ENCODE peak calls at places on chromosomes 12 and 14, in five cellular contexts. One of them, this sample, is unnamed.
A peak's percentile ranks its signal among the peaks of the same experiment; 100 is the strongest.

GRCh38 chr12:3951380-3952135 is 78.4 kb upstream of the PARP11 start:
- DNase-seq in H9: peak; percentile 39
- DNase-seq in PC-3: no peak
- DNase-seq in GM12878: no peak
- DNase-seq in HCT116: no peak
- DNase-seq in this sample: no peak

GRCh38 chr14:106528717-106529116 is 1002.3 kb downstream of the TMEM121 start:
- DNase-seq in H9: no peak
- DNase-seq in PC-3: no peak
- DNase-seq in GM12878: no peak
- DNase-seq in HCT116: no peak
- DNase-seq in this sample: no peak

GRCh38 chr14:70281938-70282337 is 77.5 kb downstream of the COX16 start:
- DNase-seq in H9: no peak
- DNase-seq in PC-3: no peak
- DNase-seq in GM12878: no peak
- DNase-seq in HCT116: no peak
- DNase-seq in this sample: no peak

GRCh38 chr14:26820101-26820500 is 222.3 kb upstream of the NOVA1 start:
- DNase-seq in H9: no peak
- DNase-seq in PC-3: peak; percentile 76
- DNase-seq in GM12878: no peak
- DNase-seq in HCT116: no peak
- DNase-seq in this sample: no peak

GRCh38 chr12:13163868-13164267 is 32.7 kb upstream of the EMP1 start:
- DNase-seq in H9: no peak
- DNase-seq in PC-3: no peak
- DNase-seq in GM12878: no peak
- DNase-seq in HCT116: no peak
- DNase-seq in this sample: no peak

GRCh38 chr12:57127101-57127709 is 1.1 kb upstream of the LRP1 start:
- DNase-seq in H9: peak; percentile 89
- DNase-seq in PC-3: peak; percentile 62
- DNase-seq in GM12878: no peak
- DNase-seq in HCT116: peak; percentile 68
- DNase-seq in this sample: no peak

GRCh38 chr12:48977290-48978281 is 536 bp upstream of the WNT1 start:
- DNase-seq in H9: peak; percentile 80
- DNase-seq in PC-3: peak; percentile 47
- DNase-seq in GM12878: no peak
- DNase-seq in HCT116: no peak
- DNase-seq in this sample: peak; percentile 80

GRCh38 chr12:14936224-14936861 is 2.0 kb downstream of the ERP27 start:
- DNase-seq in H9: peak; percentile 79
- DNase-seq in PC-3: no peak
- DNase-seq in GM12878: no peak
- DNase-seq in HCT116: no peak
- DNase-seq in this sample: no peak

GRCh38 chr12:116803018-116803736 is 65.1 kb downstream of the RNFT2 start:
- DNase-seq in H9: no peak
- DNase-seq in PC-3: no peak
- DNase-seq in GM12878: no peak
- DNase-seq in HCT116: no peak
- DNase-seq in this sample: no peak

GRCh38 chr14:96095581-96096476 is 56.7 kb downstream of the C14orf132 start:
- DNase-seq in H9: no peak
- DNase-seq in PC-3: peak; percentile 78
- DNase-seq in GM12878: no peak
- DNase-seq in HCT116: no peak
- DNase-seq in this sample: peak; percentile 92

GRCh38 chr14:64704145-64704742 is at the start of gene PLEKHG3:
- DNase-seq in H9: peak; percentile 78
- DNase-seq in PC-3: peak; percentile 82
- DNase-seq in GM12878: no peak
- DNase-seq in HCT116: no peak
- DNase-seq in this sample: peak; percentile 69

DNA sequence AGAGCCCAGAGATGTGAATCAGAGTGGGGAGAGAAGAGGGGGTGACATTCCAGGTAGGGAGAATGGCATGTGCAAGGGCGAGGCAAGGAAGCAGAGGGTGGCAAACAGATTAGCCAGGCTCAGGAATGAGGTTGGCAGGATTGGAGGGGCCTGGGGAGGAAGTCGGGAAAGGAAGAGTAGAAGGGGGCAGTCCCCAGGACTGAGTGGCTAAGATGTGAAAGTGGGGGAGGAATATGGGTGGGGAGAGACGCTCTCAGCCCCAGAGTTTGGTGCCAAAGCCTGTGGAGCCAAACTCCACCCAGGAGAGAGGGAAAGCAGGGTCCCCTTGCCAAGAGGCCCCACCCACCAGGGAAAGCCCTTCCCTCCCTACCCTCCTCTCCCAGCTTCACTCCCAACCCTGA is 5.5 kb upstream of the HDAC7 start:
- DNase-seq in H9: no peak
- DNase-seq in PC-3: peak; percentile 64
- DNase-seq in GM12878: no peak
- DNase-seq in HCT116: no peak
- DNase-seq in this sample: no peak
- H2AFZ ChIP-seq in H9: no peak overlapping the region
- H2AFZ ChIP-seq in PC-3: peak overlapping the region; percentile 52
- H2AFZ ChIP-seq in GM12878: no peak overlapping the region
- H2AFZ ChIP-seq in HCT116: no peak overlapping the region
- H2AFZ ChIP-seq in this sample: peak overlapping the region; percentile 55

DNA sequence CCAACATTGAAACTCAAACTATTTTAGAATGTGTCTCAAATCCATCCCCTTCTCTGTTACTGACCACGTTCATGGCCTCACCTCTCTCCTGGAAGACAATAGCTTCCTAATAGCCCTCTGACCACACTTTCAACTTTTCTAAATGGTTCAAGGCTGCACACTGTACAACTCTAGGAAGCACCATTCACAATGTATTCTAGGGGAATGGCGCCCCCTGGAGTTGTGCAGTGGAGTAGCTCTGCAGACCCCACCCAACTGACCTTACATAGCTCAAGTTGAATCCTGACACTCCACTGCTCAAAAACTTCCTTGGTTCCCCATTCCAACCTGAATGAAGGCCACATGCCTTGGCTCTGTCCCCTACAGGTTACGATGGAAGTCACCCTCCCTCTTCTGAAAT is 77.6 kb downstream of the GAS2L3 start:
- DNase-seq in H9: no peak
- DNase-seq in PC-3: no peak
- DNase-seq in GM12878: no peak
- DNase-seq in HCT116: no peak
- DNase-seq in this sample: no peak
- TF ChIP-seq CTCF in H9: peak; percentile 58
- TF ChIP-seq CTCF in PC-3: peak; percentile 48
- TF ChIP-seq CTCF in GM12878: no peak
- TF ChIP-seq CTCF in HCT116: no peak
- TF ChIP-seq CTCF in this sample: no peak

GRCh38 chr12:45216297-45216982 is 545 bp downstream of the ANO6 start:
- DNase-seq in H9: peak; percentile 65
- DNase-seq in PC-3: peak; percentile 57
- DNase-seq in GM12878: no peak
- DNase-seq in HCT116: no peak
- DNase-seq in this sample: peak; percentile 49

GRCh38 chr12:45216983-45217485 is 1.1 kb downstream of the ANO6 start:
- DNase-seq in H9: no peak
- DNase-seq in PC-3: peak; percentile 14
- DNase-seq in GM12878: no peak
- DNase-seq in HCT116: no peak
- DNase-seq in this sample: no peak

GRCh38 chr12:45214739-45215418 is 1.0 kb upstream of the ANO6 start:
- DNase-seq in H9: no peak
- DNase-seq in PC-3: no peak
- DNase-seq in GM12878: no peak
- DNase-seq in HCT116: no peak
- DNase-seq in this sample: peak; percentile 38

GRCh38 chr12:45214071-45214470 is 1.8 kb upstream of the ANO6 start:
- DNase-seq in H9: no peak
- DNase-seq in PC-3: no peak
- DNase-seq in GM12878: no peak
- DNase-seq in HCT116: no peak
- DNase-seq in this sample: no peak

GRCh38 chr12:45215419-45216296 is at the start of gene ANO6:
- DNase-seq in H9: peak; percentile 88
- DNase-seq in PC-3: peak; percentile 90
- DNase-seq in GM12878: peak; percentile 76
- DNase-seq in HCT116: peak; percentile 78
- DNase-seq in this sample: peak; percentile 84
- H2AFZ ChIP-seq in H9: peak within 1 kb of the TSS; percentile 76
- H2AFZ ChIP-seq in PC-3: peak within 1 kb of the TSS; percentile 92
- H2AFZ ChIP-seq in GM12878: peak within 1 kb of the TSS; percentile 90
- H2AFZ ChIP-seq in HCT116: peak within 1 kb of the TSS; percentile 70
- H2AFZ ChIP-seq in this sample: peak within 1 kb of the TSS; percentile 88

DNA sequence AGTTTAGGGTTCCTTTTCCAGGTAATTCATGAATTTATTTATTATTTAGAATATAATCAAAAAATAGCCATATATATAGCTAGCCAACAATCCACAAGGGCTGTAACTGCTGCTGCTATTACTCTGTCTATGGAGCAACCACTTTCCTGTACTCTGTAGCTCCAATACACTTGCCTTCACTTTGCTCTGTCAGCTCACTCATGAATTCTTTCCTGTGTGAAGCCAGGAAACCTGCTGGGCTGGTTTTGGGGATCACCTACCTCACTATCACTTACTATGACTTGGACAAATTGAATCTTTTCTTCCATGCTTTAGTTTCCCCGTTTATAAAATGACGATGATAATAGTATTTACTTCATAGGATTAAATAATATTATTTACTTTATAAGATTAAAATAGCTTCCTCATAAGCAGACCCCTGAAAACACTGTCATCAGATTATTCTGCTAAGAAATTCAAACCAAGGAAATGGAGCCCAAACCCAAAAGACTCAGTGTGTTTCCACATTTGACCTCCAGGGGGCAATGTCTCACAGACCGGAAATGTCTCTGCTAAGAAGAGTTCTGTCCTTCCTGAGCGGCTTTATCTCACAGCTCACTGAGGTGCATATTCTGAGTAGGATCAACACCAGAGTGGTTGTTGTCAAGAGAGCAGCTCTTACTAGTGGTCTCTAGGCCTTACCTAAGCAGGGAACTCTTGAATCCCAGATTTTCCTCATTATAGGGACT is 457.1 kb downstream of the DAD1 start:
- DNase-seq in H9: peak; percentile 37
- DNase-seq in PC-3: peak; percentile 37
- DNase-seq in GM12878: no peak
- DNase-seq in HCT116: no peak
- DNase-seq in this sample: peak; percentile 3
- TF ChIP-seq CTCF in H9: peak; percentile 82
- TF ChIP-seq CTCF in PC-3: peak; percentile 69
- TF ChIP-seq CTCF in GM12878: peak; percentile 61
- TF ChIP-seq CTCF in HCT116: no peak
- TF ChIP-seq CTCF in this sample: peak; percentile 39

GRCh38 chr14:89658977-89659670 is 242.1 kb upstream of the FOXN3 start:
- DNase-seq in H9: no peak
- DNase-seq in PC-3: no peak
- DNase-seq in GM12878: no peak
- DNase-seq in HCT116: no peak
- DNase-seq in this sample: no peak
- H2AFZ ChIP-seq in H9: no peak overlapping the region
- H2AFZ ChIP-seq in PC-3: no peak overlapping the region
- H2AFZ ChIP-seq in GM12878: peak overlapping the region; percentile 42
- H2AFZ ChIP-seq in HCT116: no peak overlapping the region
- H2AFZ ChIP-seq in this sample: peak overlapping the region; percentile 69

DNA sequence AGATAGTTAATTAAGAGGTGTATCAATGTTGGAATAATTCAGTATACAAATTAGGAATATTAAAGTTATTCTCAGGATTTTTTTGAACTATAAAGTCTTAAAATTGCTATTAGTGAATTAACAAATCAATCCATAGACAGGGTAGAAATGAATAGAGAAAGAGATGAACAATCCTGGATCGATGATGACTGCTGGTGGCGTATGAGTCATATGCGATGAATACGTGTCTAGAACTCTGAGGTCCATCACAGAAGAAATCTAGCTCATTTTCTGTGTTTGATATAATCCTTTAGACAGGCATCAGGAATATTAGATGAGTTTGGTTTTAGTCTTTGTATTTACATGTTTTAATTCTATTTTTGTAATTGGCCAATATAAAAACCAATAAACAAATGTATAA is 85.4 kb upstream of the RTL1 start:
- DNase-seq in H9: no peak
- DNase-seq in PC-3: no peak
- DNase-seq in GM12878: no peak
- DNase-seq in HCT116: peak; percentile 51
- DNase-seq in this sample: no peak
- TF ChIP-seq CTCF in H9: no peak
- TF ChIP-seq CTCF in PC-3: no peak
- TF ChIP-seq CTCF in GM12878: no peak
- TF ChIP-seq CTCF in HCT116: no peak
- TF ChIP-seq CTCF in this sample: no peak

This sample was measured in IMR-90.